ENCODE peak calls at places on chromosomes 1 and 21, in seven cellular contexts. C is smooth muscle cell of the brain vasculature, U is NCI-H1417 treated with DMSO at 0.1 percent for 48 hours, P is AG08396, I is NCI-H345, Q is RCC 7860, V is fibroblast of pulmonary artery. N is an unnamed sample.

GRCh38 chr1:199279107-199279506 is 640.3 kb downstream of the PTPRC start:
- DNase-seq in C (no peak), U (no peak), P (no peak), I (no peak), Q (no peak), V (peak; percentile 76), N (no peak)

GRCh38 chr1:71296551-71296950 is 215.7 kb upstream of the ZRANB2 start:
- DNase-seq in C (no peak), U (no peak), P (no peak), I (no peak), Q (no peak), V (no peak), N (no peak)

GRCh38 chr1:170576980-170577379 is 45.0 kb downstream of the GORAB start:
- DNase-seq in C (no peak), U (no peak), P (no peak), I (no peak), Q (no peak), V (no peak), N (no peak)

GRCh38 chr1:30810416-30811105 is 53.0 kb upstream of the LAPTM5 start:
- DNase-seq in C (no peak), U (no peak), P (no peak), I (no peak), Q (no peak), V (no peak), N (no peak)

GRCh38 chr1:109763646-109764415 is at the start of gene EPS8L3:
- DNase-seq in C (no peak), U (no peak), P (no peak), I (no peak), Q (no peak), V (no peak), N (no peak)

GRCh38 chr1:171983584-171983983 is 142.3 kb downstream of the DNM3 start:
- DNase-seq in C (no peak), U (no peak), P (peak; percentile 8), I (peak; percentile 2), Q (peak; percentile 9), V (peak; percentile 62), N (no peak)

GRCh38 chr21:16418663-16419062 is 688.9 kb downstream of the USP25 start:
- DNase-seq in C (no peak), U (no peak), P (no peak), I (peak; percentile 9), Q (no peak), V (no peak), N (no peak)

GRCh38 chr1:154304664-154305337 is 16.1 kb upstream of the AQP10 start:
- DNase-seq in C (no peak), U (no peak), P (no peak), I (no peak), Q (peak; percentile 94), V (no peak), N (no peak)

GRCh38 chr1:201896951-201897391 is 8.3 kb downstream of the SHISA4 start:
- DNase-seq in C (no peak), U (no peak), P (peak; percentile 76), I (no peak), Q (no peak), V (no peak), N (no peak)

GRCh38 chr1:91842056-91842455 is 43.9 kb downstream of the TGFBR3 start:
- DNase-seq in C (no peak), U (no peak), P (no peak), I (no peak), Q (no peak), V (no peak), N (no peak)

GRCh38 chr1:5959667-5960230 is 32.5 kb downstream of the NPHP4 start:
- DNase-seq in C (no peak), U (no peak), P (no peak), I (no peak), Q (no peak), V (no peak), N (no peak)

GRCh38 chr1:213564215-213564659 is 423.5 kb upstream of the PROX1 start:
- DNase-seq in C (no peak), U (no peak), P (no peak), I (no peak), Q (no peak), V (no peak), N (no peak)

GRCh38 chr1:62746086-62746808 is 37.7 kb upstream of the ATG4C start:
- DNase-seq in C (peak; percentile 13), U (no peak), P (peak; percentile 56), I (peak; percentile 41), Q (peak; percentile 60), V (peak; percentile 75), N (no peak)

GRCh38 chr1:4563586-4563985 is 90.8 kb upstream of the AJAP1 start:
- DNase-seq in C (no peak), U (no peak), P (no peak), I (no peak), Q (no peak), V (no peak), N (no peak)

GRCh38 chr1:155695107-155695506 is 6.2 kb downstream of the DAP3 start:
- DNase-seq in C (no peak), U (no peak), P (no peak), I (no peak), Q (no peak), V (no peak), N (no peak)

GRCh38 chr1:173009597-173009996 is 41.1 kb downstream of the TNFSF18 start:
- DNase-seq in C (no peak), U (no peak), P (no peak), I (no peak), Q (no peak), V (peak; percentile 30), N (no peak)

GRCh38 chr1:230711245-230711644 is 2.7 kb downstream of the AGT start:
- DNase-seq in C (no peak), U (no peak), P (no peak), I (no peak), Q (no peak), V (no peak), N (no peak)

GRCh38 chr1:90114521-90115141 is 119.7 kb downstream of the ZNF326 start:
- DNase-seq in C (peak; percentile 9), U (no peak), P (peak; percentile 21), I (peak; percentile 72), Q (peak; percentile 42), V (peak; percentile 69), N (no peak)

GRCh38 chr1:165143437-165144065 is 213.0 kb downstream of the LMX1A start:
- DNase-seq in C (no peak), U (no peak), P (no peak), I (peak; percentile 48), Q (no peak), V (no peak), N (no peak)

GRCh38 chr1:46749921-46750404 is 31.0 kb upstream of the EFCAB14 start:
- DNase-seq in C (no peak), U (no peak), P (no peak), I (no peak), Q (no peak), V (peak; percentile 11), N (no peak)

GRCh38 chr21:14273736-14274538 is 58.0 kb downstream of the RBM11 start:
- DNase-seq in C (no peak), U (no peak), P (peak; percentile 8), I (peak; percentile 25), Q (no peak), V (no peak), N (no peak)

GRCh38 chr1:121522061-121522759 is 337.4 kb downstream of the SRGAP2C start:
- DNase-seq in C (no peak), U (no peak), P (no peak), I (peak; percentile 25), Q (no peak), V (no peak), N (no peak)

GRCh38 chr1:19208710-19209438 is 1.2 kb downstream of the UBR4 start:
- DNase-seq in C (no peak), U (no peak), P (peak; percentile 41), I (no peak), Q (no peak), V (peak; percentile 62), N (no peak)

GRCh38 chr1:100178092-100178491 is at the start of gene LRRC39:
- DNase-seq in C (no peak), U (no peak), P (no peak), I (no peak), Q (no peak), V (no peak), N (no peak)

GRCh38 chr1:64175639-64176038 is 27.8 kb upstream of the UBE2U start:
- DNase-seq in C (no peak), U (no peak), P (no peak), I (no peak), Q (no peak), V (no peak), N (no peak)

GRCh38 chr1:31627930-31628421 is 10.5 kb downstream of the HCRTR1 start:
- DNase-seq in C (no peak), U (no peak), P (no peak), I (no peak), Q (no peak), V (no peak), N (no peak)

GRCh38 chr1:12617511-12617900 is 504 bp downstream of the DHRS3 start:
- DNase-seq in C (no peak), U (no peak), P (no peak), I (no peak), Q (no peak), V (no peak), N (no peak)

GRCh38 chr1:234197839-234198238 is 175.4 kb upstream of the COA6 start:
- DNase-seq in C (no peak), U (no peak), P (no peak), I (no peak), Q (no peak), V (no peak), N (no peak)

N was measured in NCI-H187 treated with DMSO at 0.1 percent for 48 hours.